ENCODE peak calls at places on chromosomes 16 and 17, in eight cellular contexts. M is RCC 7860; S is stimulated activated CD4-positive, alpha-beta T cell treated with anti-CD3 and anti-CD28 coated beads, Interleukin-4, amount 100 ng/mL, for 1 hour; Y is posterior cingulate gyrus; L is epithelial cell of prostate; H is NCI-H1417; I is progenitor cell of endocrine pancreas; K is HEK293T. Z is an unnamed sample.
A peak's percentile ranks its signal among the peaks of the same experiment; 100 is the strongest.

GRCh38 chr17:3011891-3012290 is 51.5 kb downstream of the OR1D5 start:
- DNase-seq in M (no peak), S (no peak), Y (no peak), L (no peak), H (no peak), I (no peak), K (no peak), Z (no peak)

GRCh38 chr16:82061861-82062525 is 26.9 kb downstream of the HSD17B2 start:
- DNase-seq in M (no peak), S (no peak), Y (no peak), L (no peak), H (no peak), I (no peak), K (peak; percentile 31), Z (peak; percentile 33)

GRCh38 chr16:81996664-81997529 is 14.4 kb downstream of the SDR42E1 start:
- DNase-seq in M (peak; percentile 47), S (no peak), Y (no peak), L (no peak), H (no peak), I (no peak), K (peak; percentile 26), Z (no peak)

GRCh38 chr17:17628388-17629008 is 37.0 kb upstream of the PEMT start:
- DNase-seq in M (no peak), S (peak; percentile 40), Y (no peak), L (no peak), H (no peak), I (no peak), K (no peak), Z (peak; percentile 1)

GRCh38 chr17:45895304-45895968 is 1.1 kb downstream of the MAPT start:
- DNase-seq in M (no peak), S (peak; percentile 22), Y (peak; percentile 54), L (no peak), H (peak; percentile 72), I (peak; percentile 16), K (peak; percentile 44), Z (no peak)

GRCh38 chr16:77849640-77850258 is 61.4 kb downstream of the VAT1L start:
- DNase-seq in M (no peak), S (no peak), Y (no peak), L (no peak), H (no peak), I (no peak), K (no peak), Z (no peak)

GRCh38 chr17:79612468-79613194 is 1.8 kb upstream of the RBFOX3 start:
- DNase-seq in M (peak; percentile 18), S (peak; percentile 39), Y (peak; percentile 80), L (no peak), H (no peak), I (peak; percentile 70), K (peak; percentile 88), Z (peak; percentile 83)

GRCh38 chr16:14509675-14510132 is 120.4 kb downstream of the PARN start:
- DNase-seq in M (no peak), S (no peak), Y (no peak), L (no peak), H (no peak), I (no peak), K (no peak), Z (no peak)

GRCh38 chr16:28105954-28106353 is 42.4 kb upstream of the GSG1L start:
- DNase-seq in M (no peak), S (no peak), Y (no peak), L (no peak), H (no peak), I (no peak), K (no peak), Z (no peak)

GRCh38 chr17:21318439-21318838 is 33.9 kb downstream of the MAP2K3 start:
- DNase-seq in M (no peak), S (no peak), Y (no peak), L (no peak), H (no peak), I (no peak), K (no peak), Z (no peak)

GRCh38 chr17:59154721-59155438 is at the start of gene SKA2:
- DNase-seq in M (peak; percentile 100), S (peak; percentile 92), Y (peak; percentile 96), L (no peak), H (peak; percentile 100), I (peak; percentile 98), K (peak; percentile 91), Z (no peak)

GRCh38 chr16:56975714-56976113 is 13.6 kb upstream of the NLRC5 start:
- DNase-seq in M (no peak), S (no peak), Y (no peak), L (no peak), H (no peak), I (no peak), K (no peak), Z (no peak)

GRCh38 chr17:31740611-31741082 is 118.4 kb downstream of the COPRS start:
- DNase-seq in M (no peak), S (no peak), Y (no peak), L (no peak), H (no peak), I (no peak), K (no peak), Z (peak; percentile 52)

GRCh38 chr17:77373298-77374169 is 232.8 kb downstream of the SEC14L1 start:
- DNase-seq in M (no peak), S (peak; percentile 27), Y (no peak), L (no peak), H (peak; percentile 46), I (peak; percentile 26), K (peak; percentile 66), Z (no peak)

GRCh38 chr17:72381597-72382397 is 261.0 kb downstream of the SOX9 start:
- DNase-seq in M (no peak), S (no peak), Y (no peak), L (no peak), H (peak; percentile 63), I (no peak), K (peak; percentile 38), Z (no peak)

GRCh38 chr17:81365148-81365600 is 30.1 kb upstream of the BAHCC1 start:
- DNase-seq in M (no peak), S (peak; percentile 37), Y (no peak), L (peak; percentile 75), H (peak; percentile 63), I (no peak), K (no peak), Z (no peak)

GRCh38 chr16:14485131-14485551 is 144.9 kb downstream of the PARN start:
- DNase-seq in M (no peak), S (no peak), Y (no peak), L (no peak), H (no peak), I (no peak), K (no peak), Z (no peak)

GRCh38 chr17:47218896-47219430 is 9.8 kb downstream of the MYL4 start:
- DNase-seq in M (no peak), S (no peak), Y (no peak), L (no peak), H (no peak), I (no peak), K (no peak), Z (no peak)

GRCh38 chr17:44757918-44758413 is 822 bp upstream of the ADAM11 start:
- DNase-seq in M (no peak), S (no peak), Y (no peak), L (no peak), H (no peak), I (no peak), K (no peak), Z (no peak)

GRCh38 chr17:62791235-62792121 is 16.6 kb downstream of the MARCHF10 start:
- DNase-seq in M (peak; percentile 75), S (no peak), Y (no peak), L (no peak), H (no peak), I (no peak), K (no peak), Z (no peak)

GRCh38 chr17:68101992-68102758 is 66.6 kb downstream of the KPNA2 start:
- DNase-seq in M (no peak), S (peak; percentile 13), Y (peak; percentile 12), L (no peak), H (peak; percentile 56), I (no peak), K (peak; percentile 16), Z (no peak)